ENCODE peak calls at places on chromosomes 4 and X, in seven cellular contexts. One of them, this sample, is unnamed.

GRCh38 chr4:56506110-56506705 is 617 bp downstream of the ARL9 start:
- DNase-seq in activated gamma-delta T cell: no peak
- DNase-seq in ACHN: no peak
- DNase-seq in fibroblast of pulmonary artery: no peak
- DNase-seq in left ventricle myocardium inferior: no peak
- DNase-seq in mesothelial cell of epicardium: no peak
- DNase-seq in activated CD8-positive, alpha-beta T cell treated with anti-CD3 and anti-CD28 coated beads for 36 hours: peak; percentile 21
- DNase-seq in this sample: peak; percentile 11

GRCh38 chr4:1323635-1324442 is 23.2 kb upstream of the UVSSA start:
- DNase-seq in ACHN: peak; percentile 87
- DNase-seq in mesothelial cell of epicardium: no peak
- DNase-seq in left ventricle myocardium inferior: no peak
- DNase-seq in activated gamma-delta T cell: no peak
- DNase-seq in fibroblast of pulmonary artery: peak; percentile 73
- DNase-seq in activated CD8-positive, alpha-beta T cell treated with anti-CD3 and anti-CD28 coated beads for 36 hours: no peak
- DNase-seq in this sample: no peak

GRCh38 chrX:95318882-95319281 is 1365.8 kb upstream of the DIAPH2 start:
- DNase-seq in activated CD8-positive, alpha-beta T cell treated with anti-CD3 and anti-CD28 coated beads for 36 hours: no peak
- DNase-seq in fibroblast of pulmonary artery: no peak
- DNase-seq in ACHN: peak; percentile 26
- DNase-seq in left ventricle myocardium inferior: no peak
- DNase-seq in mesothelial cell of epicardium: no peak
- DNase-seq in activated gamma-delta T cell: no peak
- DNase-seq in this sample: no peak

GRCh38 chr4:145011636-145012035 is 86.4 kb downstream of the ANAPC10 start:
- DNase-seq in ACHN: no peak
- DNase-seq in fibroblast of pulmonary artery: peak; percentile 65
- DNase-seq in activated gamma-delta T cell: no peak
- DNase-seq in activated CD8-positive, alpha-beta T cell treated with anti-CD3 and anti-CD28 coated beads for 36 hours: no peak
- DNase-seq in left ventricle myocardium inferior: no peak
- DNase-seq in mesothelial cell of epicardium: no peak
- DNase-seq in this sample: no peak

GRCh38 chr4:124253080-124253479 is 459.5 kb downstream of the ANKRD50 start:
- DNase-seq in activated CD8-positive, alpha-beta T cell treated with anti-CD3 and anti-CD28 coated beads for 36 hours: no peak
- DNase-seq in mesothelial cell of epicardium: no peak
- DNase-seq in ACHN: no peak
- DNase-seq in left ventricle myocardium inferior: no peak
- DNase-seq in fibroblast of pulmonary artery: no peak
- DNase-seq in activated gamma-delta T cell: no peak
- DNase-seq in this sample: no peak

GRCh38 chr4:157004279-157005161 is 32.9 kb upstream of the PDGFC start:
- DNase-seq in ACHN: no peak
- DNase-seq in activated gamma-delta T cell: no peak
- DNase-seq in left ventricle myocardium inferior: no peak
- DNase-seq in activated CD8-positive, alpha-beta T cell treated with anti-CD3 and anti-CD28 coated beads for 36 hours: no peak
- DNase-seq in fibroblast of pulmonary artery: peak; percentile 79
- DNase-seq in mesothelial cell of epicardium: no peak
- DNase-seq in this sample: no peak

GRCh38 chr4:168612435-168613139 is 115.7 kb downstream of the PALLD start:
- DNase-seq in left ventricle myocardium inferior: no peak
- DNase-seq in fibroblast of pulmonary artery: peak; percentile 88
- DNase-seq in activated gamma-delta T cell: no peak
- DNase-seq in mesothelial cell of epicardium: no peak
- DNase-seq in activated CD8-positive, alpha-beta T cell treated with anti-CD3 and anti-CD28 coated beads for 36 hours: no peak
- DNase-seq in ACHN: no peak
- DNase-seq in this sample: no peak

GRCh38 chr4:137390141-137390540 is 142.2 kb downstream of the PCDH18 start:
- DNase-seq in fibroblast of pulmonary artery: peak; percentile 60
- DNase-seq in activated CD8-positive, alpha-beta T cell treated with anti-CD3 and anti-CD28 coated beads for 36 hours: no peak
- DNase-seq in mesothelial cell of epicardium: no peak
- DNase-seq in left ventricle myocardium inferior: no peak
- DNase-seq in ACHN: no peak
- DNase-seq in activated gamma-delta T cell: no peak
- DNase-seq in this sample: no peak

GRCh38 chr4:141705048-141705746 is 68.8 kb downstream of the IL15 start:
- DNase-seq in mesothelial cell of epicardium: no peak
- DNase-seq in activated gamma-delta T cell: no peak
- DNase-seq in left ventricle myocardium inferior: no peak
- DNase-seq in fibroblast of pulmonary artery: no peak
- DNase-seq in activated CD8-positive, alpha-beta T cell treated with anti-CD3 and anti-CD28 coated beads for 36 hours: no peak
- DNase-seq in ACHN: no peak
- DNase-seq in this sample: no peak

GRCh38 chr4:151921811-151922210 is 161.0 kb upstream of the GATB start:
- DNase-seq in left ventricle myocardium inferior: no peak
- DNase-seq in activated gamma-delta T cell: no peak
- DNase-seq in fibroblast of pulmonary artery: no peak
- DNase-seq in activated CD8-positive, alpha-beta T cell treated with anti-CD3 and anti-CD28 coated beads for 36 hours: no peak
- DNase-seq in mesothelial cell of epicardium: no peak
- DNase-seq in ACHN: no peak
- DNase-seq in this sample: no peak

GRCh38 chrX:31981546-31982062 is 909.8 kb upstream of the FTHL17 start:
- DNase-seq in ACHN: no peak
- DNase-seq in activated CD8-positive, alpha-beta T cell treated with anti-CD3 and anti-CD28 coated beads for 36 hours: no peak
- DNase-seq in left ventricle myocardium inferior: no peak
- DNase-seq in mesothelial cell of epicardium: no peak
- DNase-seq in activated gamma-delta T cell: no peak
- DNase-seq in fibroblast of pulmonary artery: no peak
- DNase-seq in this sample: no peak

GRCh38 chrX:24767557-24767956 is 73.8 kb downstream of the POLA1 start:
- DNase-seq in ACHN: no peak
- DNase-seq in left ventricle myocardium inferior: no peak
- DNase-seq in activated CD8-positive, alpha-beta T cell treated with anti-CD3 and anti-CD28 coated beads for 36 hours: no peak
- DNase-seq in mesothelial cell of epicardium: no peak
- DNase-seq in fibroblast of pulmonary artery: no peak
- DNase-seq in activated gamma-delta T cell: no peak
- DNase-seq in this sample: no peak

GRCh38 chrX:104618106-104618895 is 52.3 kb downstream of the IL1RAPL2 start:
- DNase-seq in left ventricle myocardium inferior: no peak
- DNase-seq in fibroblast of pulmonary artery: no peak
- DNase-seq in activated CD8-positive, alpha-beta T cell treated with anti-CD3 and anti-CD28 coated beads for 36 hours: no peak
- DNase-seq in mesothelial cell of epicardium: no peak
- DNase-seq in activated gamma-delta T cell: no peak
- DNase-seq in ACHN: no peak
- DNase-seq in this sample: no peak

GRCh38 chr4:16820304-16820703 is 78.1 kb downstream of the LDB2 start:
- DNase-seq in ACHN: no peak
- DNase-seq in left ventricle myocardium inferior: no peak
- DNase-seq in fibroblast of pulmonary artery: peak; percentile 55
- DNase-seq in mesothelial cell of epicardium: no peak
- DNase-seq in activated gamma-delta T cell: no peak
- DNase-seq in activated CD8-positive, alpha-beta T cell treated with anti-CD3 and anti-CD28 coated beads for 36 hours: no peak
- DNase-seq in this sample: no peak

GRCh38 chr4:155544547-155544946 is 122.1 kb upstream of the GUCY1A1 start:
- DNase-seq in fibroblast of pulmonary artery: no peak
- DNase-seq in ACHN: no peak
- DNase-seq in activated CD8-positive, alpha-beta T cell treated with anti-CD3 and anti-CD28 coated beads for 36 hours: no peak
- DNase-seq in left ventricle myocardium inferior: peak; percentile 50
- DNase-seq in activated gamma-delta T cell: no peak
- DNase-seq in mesothelial cell of epicardium: no peak
- DNase-seq in this sample: no peak

GRCh38 chr4:83618431-83618830 is 82.5 kb downstream of the GPAT3 start:
- DNase-seq in activated CD8-positive, alpha-beta T cell treated with anti-CD3 and anti-CD28 coated beads for 36 hours: no peak
- DNase-seq in mesothelial cell of epicardium: no peak
- DNase-seq in activated gamma-delta T cell: no peak
- DNase-seq in ACHN: peak; percentile 85
- DNase-seq in left ventricle myocardium inferior: peak; percentile 28
- DNase-seq in fibroblast of pulmonary artery: peak; percentile 64
- DNase-seq in this sample: no peak

GRCh38 chr4:54423066-54423465 is 194.0 kb downstream of the PDGFRA start:
- DNase-seq in activated gamma-delta T cell: no peak
- DNase-seq in mesothelial cell of epicardium: no peak
- DNase-seq in ACHN: no peak
- DNase-seq in fibroblast of pulmonary artery: no peak
- DNase-seq in activated CD8-positive, alpha-beta T cell treated with anti-CD3 and anti-CD28 coated beads for 36 hours: no peak
- DNase-seq in left ventricle myocardium inferior: no peak
- DNase-seq in this sample: no peak

GRCh38 chr4:1052231-1052671 is 40.8 kb downstream of the FGFRL1 start:
- DNase-seq in left ventricle myocardium inferior: no peak
- DNase-seq in fibroblast of pulmonary artery: no peak
- DNase-seq in mesothelial cell of epicardium: no peak
- DNase-seq in activated gamma-delta T cell: no peak
- DNase-seq in activated CD8-positive, alpha-beta T cell treated with anti-CD3 and anti-CD28 coated beads for 36 hours: no peak
- DNase-seq in ACHN: no peak
- DNase-seq in this sample: no peak

GRCh38 chr4:7949759-7950158 is 10.1 kb upstream of the AFAP1 start:
- DNase-seq in left ventricle myocardium inferior: no peak
- DNase-seq in activated gamma-delta T cell: no peak
- DNase-seq in ACHN: no peak
- DNase-seq in mesothelial cell of epicardium: no peak
- DNase-seq in fibroblast of pulmonary artery: no peak
- DNase-seq in activated CD8-positive, alpha-beta T cell treated with anti-CD3 and anti-CD28 coated beads for 36 hours: no peak
- DNase-seq in this sample: no peak

GRCh38 chrX:13747836-13748235 is 13.3 kb downstream of the OFD1 start:
- DNase-seq in fibroblast of pulmonary artery: peak; percentile 83
- DNase-seq in mesothelial cell of epicardium: no peak
- DNase-seq in ACHN: peak; percentile 44
- DNase-seq in activated CD8-positive, alpha-beta T cell treated with anti-CD3 and anti-CD28 coated beads for 36 hours: peak; percentile 53
- DNase-seq in left ventricle myocardium inferior: peak; percentile 18
- DNase-seq in activated gamma-delta T cell: no peak
- DNase-seq in this sample: peak; percentile 39

GRCh38 chrX:18026171-18026570 is 165.1 kb upstream of the RAI2 start:
- DNase-seq in ACHN: peak; percentile 2
- DNase-seq in activated gamma-delta T cell: no peak
- DNase-seq in mesothelial cell of epicardium: no peak
- DNase-seq in activated CD8-positive, alpha-beta T cell treated with anti-CD3 and anti-CD28 coated beads for 36 hours: peak; percentile 1
- DNase-seq in left ventricle myocardium inferior: no peak
- DNase-seq in fibroblast of pulmonary artery: no peak
- DNase-seq in this sample: no peak

GRCh38 chr4:165464813-165465381 is 86.1 kb downstream of the CPE start:
- DNase-seq in ACHN: peak; percentile 40
- DNase-seq in left ventricle myocardium inferior: no peak
- DNase-seq in mesothelial cell of epicardium: no peak
- DNase-seq in activated CD8-positive, alpha-beta T cell treated with anti-CD3 and anti-CD28 coated beads for 36 hours: peak; percentile 34
- DNase-seq in fibroblast of pulmonary artery: peak; percentile 72
- DNase-seq in activated gamma-delta T cell: no peak
- DNase-seq in this sample: peak; percentile 9

GRCh38 chrX:42772874-42773273 is 5.1 kb downstream of the PPP1R2C start:
- DNase-seq in activated CD8-positive, alpha-beta T cell treated with anti-CD3 and anti-CD28 coated beads for 36 hours: no peak
- DNase-seq in left ventricle myocardium inferior: no peak
- DNase-seq in activated gamma-delta T cell: no peak
- DNase-seq in mesothelial cell of epicardium: no peak
- DNase-seq in ACHN: no peak
- DNase-seq in fibroblast of pulmonary artery: no peak
- DNase-seq in this sample: no peak

GRCh38 chrX:68895339-68896250 is 66.8 kb downstream of the EFNB1 start:
- DNase-seq in mesothelial cell of epicardium: no peak
- DNase-seq in ACHN: peak; percentile 0
- DNase-seq in left ventricle myocardium inferior: no peak
- DNase-seq in fibroblast of pulmonary artery: peak; percentile 55
- DNase-seq in activated CD8-positive, alpha-beta T cell treated with anti-CD3 and anti-CD28 coated beads for 36 hours: peak; percentile 5
- DNase-seq in activated gamma-delta T cell: no peak
- DNase-seq in this sample: peak; percentile 77

GRCh38 chr4:72430050-72430449 is 139.0 kb downstream of the ADAMTS3 start:
- DNase-seq in activated CD8-positive, alpha-beta T cell treated with anti-CD3 and anti-CD28 coated beads for 36 hours: no peak
- DNase-seq in activated gamma-delta T cell: no peak
- DNase-seq in mesothelial cell of epicardium: no peak
- DNase-seq in fibroblast of pulmonary artery: peak; percentile 21
- DNase-seq in left ventricle myocardium inferior: no peak
- DNase-seq in ACHN: peak; percentile 21
- DNase-seq in this sample: no peak

GRCh38 chrX:14801136-14801535 is 71.7 kb downstream of the FANCB start:
- DNase-seq in left ventricle myocardium inferior: no peak
- DNase-seq in fibroblast of pulmonary artery: peak; percentile 4
- DNase-seq in ACHN: no peak
- DNase-seq in mesothelial cell of epicardium: no peak
- DNase-seq in activated CD8-positive, alpha-beta T cell treated with anti-CD3 and anti-CD28 coated beads for 36 hours: no peak
- DNase-seq in activated gamma-delta T cell: no peak
- DNase-seq in this sample: no peak

GRCh38 chr4:54731552-54731951 is 73.8 kb downstream of the KIT start:
- DNase-seq in activated CD8-positive, alpha-beta T cell treated with anti-CD3 and anti-CD28 coated beads for 36 hours: no peak
- DNase-seq in fibroblast of pulmonary artery: no peak
- DNase-seq in ACHN: no peak
- DNase-seq in mesothelial cell of epicardium: no peak
- DNase-seq in left ventricle myocardium inferior: no peak
- DNase-seq in activated gamma-delta T cell: no peak
- DNase-seq in this sample: no peak

GRCh38 chr4:55291227-55291629 is 54.8 kb upstream of the SRD5A3 start:
- DNase-seq in left ventricle myocardium inferior: peak; percentile 75
- DNase-seq in fibroblast of pulmonary artery: peak; percentile 48
- DNase-seq in ACHN: no peak
- DNase-seq in mesothelial cell of epicardium: no peak
- DNase-seq in activated CD8-positive, alpha-beta T cell treated with anti-CD3 and anti-CD28 coated beads for 36 hours: no peak
- DNase-seq in activated gamma-delta T cell: no peak
- DNase-seq in this sample: no peak

This sample was measured in BE2C.